ENCODE peak calls at places on chromosomes 7 and 10, in four cellular contexts. One of them, this sample, is unnamed.

GRCh38 chr10:12214763-12215218 is 18.8 kb downstream of the CDC123 start:
- DNase-seq in GM23338: peak
- DNase-seq in A549: peak
- DNase-seq in Panc1: no peak
- DNase-seq in this sample: no peak

GRCh38 chr10:120039826-120040225 is 147.3 kb downstream of the SEC23IP start:
- DNase-seq in A549: no peak
- DNase-seq in Panc1: no peak
- DNase-seq in GM23338: no peak
- DNase-seq in this sample: no peak

GRCh38 chr7:135910393-135911036 is 66.6 kb downstream of the MTPN start:
- DNase-seq in Panc1: no peak
- DNase-seq in GM23338: no peak
- DNase-seq in A549: no peak
- DNase-seq in this sample: no peak

GRCh38 chr7:132739271-132739955 is 163.1 kb upstream of the PLXNA4 start:
- DNase-seq in A549: peak
- DNase-seq in GM23338: no peak
- DNase-seq in Panc1: no peak
- DNase-seq in this sample: no peak

GRCh38 chr10:127715782-127716378 is 21.1 kb upstream of the FOXI2 start:
- DNase-seq in Panc1: peak
- DNase-seq in A549: peak
- DNase-seq in GM23338: peak
- DNase-seq in this sample: no peak

GRCh38 chr7:34070486-34071323 is 165.4 kb downstream of the BMPER start:
- DNase-seq in GM23338: no peak
- DNase-seq in A549: peak
- DNase-seq in Panc1: no peak
- DNase-seq in this sample: no peak

GRCh38 chr10:10804061-10804460 is 213.6 kb upstream of the CELF2 start:
- DNase-seq in A549: no peak
- DNase-seq in GM23338: no peak
- DNase-seq in Panc1: no peak
- DNase-seq in this sample: no peak

GRCh38 chr7:53437336-53437735 is 401.9 kb downstream of the POM121L12 start:
- DNase-seq in A549: no peak
- DNase-seq in GM23338: no peak
- DNase-seq in Panc1: no peak
- DNase-seq in this sample: no peak

GRCh38 chr10:113982296-113982695 is 61.4 kb upstream of the ADRB1 start:
- DNase-seq in Panc1: no peak
- DNase-seq in A549: no peak
- DNase-seq in GM23338: no peak
- DNase-seq in this sample: no peak

GRCh38 chr7:45183711-45184210 is 26.2 kb downstream of the RAMP3 start:
- DNase-seq in Panc1: no peak
- DNase-seq in GM23338: no peak
- DNase-seq in A549: no peak
- DNase-seq in this sample: no peak

GRCh38 chr7:43784030-43785001 is 25.8 kb downstream of the BLVRA start:
- DNase-seq in GM23338: no peak
- DNase-seq in Panc1: no peak
- DNase-seq in A549: no peak
- DNase-seq in this sample: no peak

GRCh38 chr7:139775829-139776266 is 1.9 kb downstream of the HIPK2 start:
- DNase-seq in GM23338: peak
- DNase-seq in A549: peak
- DNase-seq in Panc1: peak
- DNase-seq in this sample: peak

GRCh38 chr7:100890640-100891521 is 1.4 kb upstream of the UFSP1 start:
- DNase-seq in A549: no peak
- DNase-seq in Panc1: no peak
- DNase-seq in GM23338: peak
- DNase-seq in this sample: peak

GRCh38 chr7:147833549-147833948 is 757.0 kb upstream of the C7orf33 start:
- DNase-seq in Panc1: no peak
- DNase-seq in A549: peak
- DNase-seq in GM23338: peak
- DNase-seq in this sample: no peak

GRCh38 chr7:121329460-121330052 is 756 bp downstream of the WNT16 start:
- DNase-seq in A549: peak
- DNase-seq in GM23338: peak
- DNase-seq in Panc1: no peak
- DNase-seq in this sample: no peak

GRCh38 chr7:43769791-43770465 is 11.4 kb downstream of the BLVRA start:
- DNase-seq in GM23338: no peak
- DNase-seq in Panc1: no peak
- DNase-seq in A549: no peak
- DNase-seq in this sample: no peak

GRCh38 chr10:34766811-34767516 is 48.1 kb downstream of the PARD3 start:
- DNase-seq in GM23338: peak
- DNase-seq in Panc1: no peak
- DNase-seq in A549: no peak
- DNase-seq in this sample: no peak

GRCh38 chr7:149566103-149566502 is 68.5 kb upstream of the ZNF746 start:
- DNase-seq in Panc1: no peak
- DNase-seq in GM23338: no peak
- DNase-seq in A549: no peak
- DNase-seq in this sample: no peak

GRCh38 chr10:101569838-101570763 is 18.0 kb downstream of the POLL start:
- DNase-seq in GM23338: peak
- DNase-seq in Panc1: no peak
- DNase-seq in A549: peak
- DNase-seq in this sample: peak

GRCh38 chr7:128902761-128903585 is 7.5 kb downstream of the KCP start:
- DNase-seq in A549: no peak
- DNase-seq in Panc1: peak
- DNase-seq in GM23338: no peak
- DNase-seq in this sample: peak

GRCh38 chr10:75431180-75432111 is at the start of gene LRMDA:
- DNase-seq in A549: peak
- DNase-seq in Panc1: no peak
- DNase-seq in GM23338: peak
- DNase-seq in this sample: no peak

GRCh38 chr7:141012696-141013344 is 1.9 kb downstream of the MRPS33 start:
- DNase-seq in Panc1: no peak
- DNase-seq in GM23338: no peak
- DNase-seq in A549: no peak
- DNase-seq in this sample: peak

GRCh38 chr7:140519007-140519399 is 39.7 kb upstream of the MKRN1 start:
- DNase-seq in GM23338: peak
- DNase-seq in Panc1: no peak
- DNase-seq in A549: no peak
- DNase-seq in this sample: no peak

GRCh38 chr7:90178592-90179279 is 24.5 kb downstream of the STEAP1 start:
- DNase-seq in GM23338: no peak
- DNase-seq in Panc1: peak
- DNase-seq in A549: peak
- DNase-seq in this sample: no peak

GRCh38 chr7:156778668-156779067 is 114.3 kb downstream of the LMBR1 start:
- DNase-seq in Panc1: no peak
- DNase-seq in GM23338: no peak
- DNase-seq in A549: no peak
- DNase-seq in this sample: no peak

GRCh38 chr10:70843776-70844489 is 28.2 kb downstream of the SGPL1 start:
- DNase-seq in A549: no peak
- DNase-seq in Panc1: no peak
- DNase-seq in GM23338: no peak
- DNase-seq in this sample: no peak

GRCh38 chr10:7410800-7411670 is at the start of gene SFMBT2:
- DNase-seq in Panc1: no peak
- DNase-seq in GM23338: peak
- DNase-seq in A549: peak
- DNase-seq in this sample: peak

GRCh38 chr10:93796167-93796566 is 38.4 kb downstream of the LGI1 start:
- DNase-seq in GM23338: no peak
- DNase-seq in A549: no peak
- DNase-seq in Panc1: no peak
- DNase-seq in this sample: no peak

GRCh38 chr10:115082521-115082920 is 10.6 kb upstream of the ATRNL1 start:
- DNase-seq in A549: no peak
- DNase-seq in GM23338: no peak
- DNase-seq in Panc1: no peak
- DNase-seq in this sample: no peak

GRCh38 chr10:23344251-23344841 is at the start of gene C10orf67:
- DNase-seq in A549: peak
- DNase-seq in GM23338: peak
- DNase-seq in Panc1: no peak
- DNase-seq in this sample: no peak

GRCh38 chr10:49620286-49620810 is 6.5 kb downstream of the CHAT start:
- DNase-seq in Panc1: no peak
- DNase-seq in A549: no peak
- DNase-seq in GM23338: no peak
- DNase-seq in this sample: no peak

GRCh38 chr10:129896231-129897150 is 67.6 kb downstream of the EBF3 start:
- DNase-seq in GM23338: peak
- DNase-seq in A549: no peak
- DNase-seq in Panc1: no peak
- DNase-seq in this sample: no peak

GRCh38 chr10:91908358-91909177 is 718 bp downstream of the FGFBP3 start:
- DNase-seq in Panc1: peak
- DNase-seq in GM23338: peak
- DNase-seq in A549: peak
- DNase-seq in this sample: peak

GRCh38 chr7:42986781-42987248 is 54.6 kb downstream of the MRPL32 start:
- DNase-seq in Panc1: no peak
- DNase-seq in A549: no peak
- DNase-seq in GM23338: no peak
- DNase-seq in this sample: peak

GRCh38 chr10:102450374-102451104 is 804 bp downstream of the C10orf95 start:
- DNase-seq in A549: peak
- DNase-seq in GM23338: peak
- DNase-seq in Panc1: no peak
- DNase-seq in this sample: peak

GRCh38 chr7:140059288-140060242 is 3.2 kb downstream of the PARP12 start:
- DNase-seq in GM23338: no peak
- DNase-seq in Panc1: peak
- DNase-seq in A549: peak
- DNase-seq in this sample: peak

DNA sequence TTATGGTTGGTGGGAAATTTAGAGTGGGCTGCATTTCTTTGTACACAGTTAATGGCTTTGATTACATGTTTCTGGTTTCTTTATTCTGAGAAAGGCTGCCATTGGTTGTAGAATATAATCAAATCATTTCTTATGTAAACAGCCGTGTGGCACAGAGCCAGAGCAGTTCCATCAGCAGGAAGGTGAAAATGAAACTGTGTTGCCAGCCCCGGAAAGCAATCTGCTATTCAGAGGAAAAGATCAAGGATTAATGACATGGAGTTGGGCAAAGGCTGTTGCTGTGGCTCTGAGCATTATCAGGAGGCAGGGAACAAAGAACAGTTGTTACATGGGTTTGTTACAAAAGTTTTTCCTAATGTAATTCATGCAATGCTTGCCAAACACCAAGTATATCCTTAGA is 74.2 kb upstream of the ZNF716 start:
- DNase-seq in GM23338: no peak
- DNase-seq in A549: no peak
- DNase-seq in Panc1: no peak
- DNase-seq in this sample: no peak
- TF ChIP-seq REST in GM23338: no peak
- TF ChIP-seq REST in A549: no peak
- TF ChIP-seq REST in Panc1: no peak
- TF ChIP-seq REST in this sample: no peak

GRCh38 chr10:80509403-80510161 is 28.1 kb upstream of the SH2D4B start:
- DNase-seq in A549: peak
- DNase-seq in GM23338: no peak
- DNase-seq in Panc1: no peak
- DNase-seq in this sample: no peak
- TF ChIP-seq REST in A549: no peak
- TF ChIP-seq REST in GM23338: no peak
- TF ChIP-seq REST in Panc1: no peak
- TF ChIP-seq REST in this sample: no peak

GRCh38 chr7:65037740-65038678 is 31.5 kb upstream of the ERV3-1 start:
- DNase-seq in A549: peak
- DNase-seq in Panc1: peak
- DNase-seq in GM23338: peak
- DNase-seq in this sample: peak
- TF ChIP-seq REST in A549: no peak
- TF ChIP-seq REST in Panc1: no peak
- TF ChIP-seq REST in GM23338: no peak
- TF ChIP-seq REST in this sample: no peak

DNA sequence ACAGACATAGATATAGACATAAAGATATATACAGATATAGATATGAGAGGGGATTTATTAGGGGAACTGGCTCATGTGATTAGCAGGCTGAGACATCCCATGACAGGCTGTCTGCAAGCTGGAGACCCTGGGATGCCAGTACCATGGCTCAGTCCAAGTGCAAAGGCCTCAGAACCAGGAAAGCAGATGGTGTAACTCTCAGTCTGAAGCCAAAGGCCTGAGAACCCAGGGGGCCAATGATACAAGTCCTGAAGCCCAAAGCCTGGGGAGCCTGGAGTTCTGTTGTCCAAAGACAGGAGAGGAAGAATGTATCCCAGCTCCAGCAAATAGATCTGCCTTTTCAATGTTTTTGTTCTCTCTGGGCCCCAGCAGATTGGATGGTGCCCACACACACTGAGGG is 5.5 kb downstream of the NCOA4 start:
- DNase-seq in GM23338: no peak
- DNase-seq in A549: no peak
- DNase-seq in Panc1: no peak
- DNase-seq in this sample: no peak
- TF ChIP-seq REST in GM23338: no peak
- TF ChIP-seq REST in A549: no peak
- TF ChIP-seq REST in Panc1: no peak
- TF ChIP-seq REST in this sample: no peak